ENCODE peak calls at places on chromosome 3, in four cellular contexts. F is cardiac muscle cell, E is epithelial cell of proximal tubule, N is AG04450. P is an unnamed sample.

GRCh38 chr3:74621581-74621980 is 7.1 kb upstream of the CNTN3 start:
- DNase-seq in F (no peak), E (no peak), N (no peak), P (no peak)

GRCh38 chr3:33971055-33971454 is 172.6 kb downstream of the PDCD6IP start:
- DNase-seq in F (no peak), E (no peak), N (no peak), P (no peak)

GRCh38 chr3:139289866-139290524 is 53.8 kb upstream of the MRPS22 start:
- DNase-seq in F (no peak), E (no peak), N (no peak), P (no peak)

GRCh38 chr3:100697183-100697582 is 12.1 kb upstream of the TFG start:
- DNase-seq in F (peak), E (no peak), N (no peak), P (no peak)

GRCh38 chr3:133130168-133130567 is 92.0 kb downstream of the TMEM108 start:
- DNase-seq in F (no peak), E (no peak), N (no peak), P (no peak)

GRCh38 chr3:64332461-64333350 is 107.4 kb upstream of the PRICKLE2 start:
- DNase-seq in F (no peak), E (no peak), N (no peak), P (no peak)

GRCh38 chr3:187210555-187211327 is 13.5 kb downstream of the RTP1 start:
- DNase-seq in F (no peak), E (no peak), N (no peak), P (peak)

GRCh38 chr3:37456791-37457190 is 282.4 kb upstream of the LRRFIP2 start:
- DNase-seq in F (no peak), E (no peak), N (no peak), P (no peak)

GRCh38 chr3:46656778-46657556 is 36.5 kb downstream of the ALS2CL start:
- DNase-seq in F (no peak), E (no peak), N (no peak), P (peak)

GRCh38 chr3:139127101-139127500 is 82.4 kb upstream of the PRR23C start:
- DNase-seq in F (no peak), E (no peak), N (peak), P (peak)

GRCh38 chr3:64796597-64796996 is 108.8 kb upstream of the ADAMTS9 start:
- DNase-seq in F (no peak), E (no peak), N (no peak), P (no peak)

GRCh38 chr3:39086066-39086657 is 21.3 kb downstream of the GORASP1 start:
- DNase-seq in F (no peak), E (no peak), N (no peak), P (no peak)

GRCh38 chr3:193665370-193665989 is 72.5 kb downstream of the OPA1 start:
- DNase-seq in F (peak), E (no peak), N (peak), P (peak)

GRCh38 chr3:160099855-160100254 is 111.2 kb downstream of the IL12A start:
- DNase-seq in F (no peak), E (no peak), N (no peak), P (no peak)

GRCh38 chr3:13262493-13263211 is 157.5 kb downstream of the NUP210 start:
- DNase-seq in F (no peak), E (peak), N (no peak), P (no peak)

GRCh38 chr3:10674593-10674992 is 141.4 kb upstream of the SLC6A11 start:
- DNase-seq in F (no peak), E (no peak), N (no peak), P (no peak)

GRCh38 chr3:191076903-191077552 is 122.0 kb upstream of the OSTN start:
- DNase-seq in F (no peak), E (no peak), N (no peak), P (no peak)

GRCh38 chr3:38826001-38826400 is 10.0 kb upstream of the SCN10A start:
- DNase-seq in F (no peak), E (no peak), N (no peak), P (no peak)

GRCh38 chr3:172231318-172231901 is 192.0 kb downstream of the FNDC3B start:
- DNase-seq in F (no peak), E (no peak), N (no peak), P (no peak)

GRCh38 chr3:179046497-179047353 is 24.9 kb downstream of the ZMAT3 start:
- DNase-seq in F (no peak), E (no peak), N (no peak), P (no peak)

GRCh38 chr3:3191675-3192480 is 12.4 kb upstream of the CRBN start:
- DNase-seq in F (peak), E (no peak), N (no peak), P (no peak)

GRCh38 chr3:48301814-48302194 is 31.7 kb downstream of the SPINK8 start:
- DNase-seq in F (no peak), E (no peak), N (no peak), P (no peak)

GRCh38 chr3:80734483-80734882 is 966.7 kb upstream of the ROBO1 start:
- DNase-seq in F (no peak), E (no peak), N (no peak), P (no peak)

DNA sequence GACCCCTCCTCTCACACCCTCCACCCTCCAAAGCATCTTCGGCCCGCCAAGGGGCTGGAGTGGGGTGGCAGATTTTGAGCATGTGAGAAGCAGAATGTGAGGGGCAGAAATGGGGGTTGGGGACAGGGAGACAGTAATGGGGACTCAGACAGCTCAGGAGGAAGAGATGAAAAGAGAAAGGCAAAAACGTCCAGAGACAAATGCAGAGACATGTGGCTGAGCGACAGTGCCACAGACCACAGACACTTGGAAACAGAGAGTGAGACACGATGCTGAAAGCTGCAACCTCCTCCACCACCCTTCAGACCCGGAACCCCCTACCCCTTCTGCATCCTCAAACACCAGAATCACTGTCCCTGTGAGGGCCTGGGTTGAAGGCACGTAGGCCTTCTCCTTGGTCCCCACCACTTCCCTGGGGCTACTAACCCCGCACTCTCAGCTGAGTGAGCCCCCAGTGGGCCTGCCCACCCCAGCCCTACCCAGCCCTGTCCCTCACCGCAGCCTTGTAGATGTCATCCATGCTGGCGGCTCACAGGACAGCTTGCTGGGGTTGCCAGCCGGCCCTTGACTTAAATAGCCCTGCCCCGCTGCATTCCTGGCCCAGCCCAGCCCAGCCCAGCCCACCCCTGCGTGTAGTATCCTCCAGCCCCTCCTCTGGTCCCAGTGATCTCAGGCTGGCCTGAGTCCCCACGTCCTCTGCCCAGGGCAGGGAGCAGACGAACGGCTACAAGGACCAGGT is at the start of gene TNNC1:
- DNase-seq in F (peak), E (no peak), N (no peak), P (no peak)
- H3K4me3 ChIP-seq in F (peak), E (peak), N (no peak), P (peak)

GRCh38 chr3:150129181-150129580 is 158.5 kb upstream of the PFN2 start:
- DNase-seq in F (no peak), E (no peak), N (no peak), P (no peak)

GRCh38 chr3:150124142-150124541 is 153.4 kb upstream of the PFN2 start:
- DNase-seq in F (no peak), E (no peak), N (no peak), P (no peak)

GRCh38 chr3:150130404-150131100 is 159.9 kb upstream of the PFN2 start:
- DNase-seq in F (peak), E (no peak), N (no peak), P (no peak)

GRCh38 chr3:150128126-150128525 is 157.4 kb upstream of the PFN2 start:
- DNase-seq in F (no peak), E (no peak), N (no peak), P (no peak)

DNA sequence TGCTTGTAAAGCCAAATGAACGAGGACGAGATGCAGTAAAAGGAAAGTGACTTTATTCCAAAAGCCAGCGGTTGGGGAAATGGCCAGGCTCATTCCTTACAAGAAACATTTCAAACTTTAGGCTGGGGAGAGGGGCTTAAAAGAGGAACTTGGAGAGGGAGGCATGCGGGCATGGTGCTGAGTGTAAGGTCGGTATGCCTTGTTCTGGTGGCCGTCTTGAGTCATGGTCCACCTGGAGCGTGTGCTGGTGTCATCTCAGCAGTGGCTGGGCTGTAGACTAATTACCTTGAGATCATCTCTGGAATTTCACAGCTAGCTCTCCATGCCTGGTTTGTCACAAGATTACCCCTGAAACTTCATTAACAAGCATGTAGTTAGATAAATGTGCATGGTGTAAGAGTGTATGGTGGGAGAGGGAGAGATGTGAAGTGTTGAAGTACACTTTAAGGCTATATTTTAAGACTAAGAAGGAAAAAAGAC is 156.4 kb upstream of the PFN2 start:
- DNase-seq in F (no peak), E (no peak), N (no peak), P (no peak)
- TF ChIP-seq CTCF in F (no peak), E (no peak), N (no peak), P (no peak)

GRCh38 chr3:128276577-128277183 is 123.4 kb downstream of the EEFSEC start:
- DNase-seq in F (no peak), E (no peak), N (no peak), P (no peak)
- H3K4me3 ChIP-seq in F (no peak), E (no peak), N (no peak), P (no peak)

GRCh38 chr3:42654331-42655201 is 1.1 kb downstream of the ZBTB47 start:
- DNase-seq in F (peak), E (no peak), N (no peak), P (no peak)
- TF ChIP-seq CTCF in F (no peak), E (peak), N (no peak), P (peak)

GRCh38 chr3:196216681-196217211 is 412 bp downstream of the SLC51A start:
- DNase-seq in F (no peak), E (no peak), N (no peak), P (no peak)
- H3K4me3 ChIP-seq in F (no peak), E (no peak), N (no peak), P (no peak)

GRCh38 chr3:15858547-15859506 is 61.0 kb upstream of the ANKRD28 start:
- DNase-seq in F (peak), E (no peak), N (no peak), P (no peak)
- TF ChIP-seq CTCF in F (no peak), E (no peak), N (no peak), P (no peak)

DNA sequence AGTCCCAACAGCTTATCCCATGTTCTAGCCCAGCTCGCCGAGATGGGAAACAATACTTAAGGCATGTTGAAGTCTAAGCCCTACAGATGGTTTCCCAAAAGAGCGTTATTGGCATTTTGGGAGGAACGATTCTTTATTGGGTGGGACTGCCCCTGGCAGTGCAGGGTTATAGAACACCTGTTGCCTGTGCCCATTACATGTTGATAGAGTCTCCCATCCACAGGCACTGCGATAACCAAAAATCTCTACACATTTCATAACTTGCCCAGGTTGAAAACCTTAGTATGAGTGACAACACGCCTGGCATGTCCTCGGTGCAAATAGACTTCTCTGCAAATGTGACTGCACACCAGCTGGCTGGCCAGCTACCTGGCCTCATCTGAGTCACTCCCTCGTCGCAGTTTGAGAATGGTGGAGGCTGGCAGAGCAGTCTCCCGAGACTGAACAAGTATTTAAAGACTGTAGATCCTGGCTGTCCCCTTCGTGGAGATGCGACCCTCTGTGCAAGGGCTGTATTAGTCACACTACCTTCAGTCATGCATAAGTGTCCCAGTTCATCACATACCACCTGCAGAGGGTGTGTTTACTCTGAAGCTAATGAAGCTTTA is 18.7 kb downstream of the ZNF80 start:
- DNase-seq in F (no peak), E (no peak), N (no peak), P (no peak)
- H3K4me3 ChIP-seq in F (no peak), E (no peak), N (no peak), P (no peak)

GRCh38 chr3:149527531-149528343 is 53.2 kb downstream of the TM4SF4 start:
- DNase-seq in F (peak), E (no peak), N (no peak), P (no peak)
- TF ChIP-seq CTCF in F (peak), E (peak), N (peak), P (peak)

GRCh38 chr3:4505688-4506558 is 12.8 kb downstream of the ITPR1 start:
- DNase-seq in F (no peak), E (no peak), N (no peak), P (no peak)
- H3K4me3 ChIP-seq in F (no peak), E (no peak), N (no peak), P (no peak)

P was measured in AG09309.